ENCODE peak calls at places on chromosome 1, in six cellular contexts. One of them, this sample, is unnamed.

GRCh38 chr1:201423655-201424610 is 2.4 kb upstream of the TNNI1 start:
- DNase-seq in pancreas: no peak
- DNase-seq in effector memory CD4-positive, alpha-beta T cell: no peak
- DNase-seq in mammary epithelial cell: no peak
- DNase-seq in naive thymus-derived CD4-positive, alpha-beta T cell: no peak
- DNase-seq in psoas muscle: no peak
- DNase-seq in this sample: no peak

GRCh38 chr1:111730706-111731105 is 8.5 kb downstream of the INKA2 start:
- DNase-seq in pancreas: no peak
- DNase-seq in effector memory CD4-positive, alpha-beta T cell: no peak
- DNase-seq in mammary epithelial cell: no peak
- DNase-seq in naive thymus-derived CD4-positive, alpha-beta T cell: no peak
- DNase-seq in psoas muscle: no peak
- DNase-seq in this sample: no peak

GRCh38 chr1:227766015-227766634 is 30.9 kb downstream of the SNAP47 start:
- DNase-seq in pancreas: peak; percentile 79
- DNase-seq in effector memory CD4-positive, alpha-beta T cell: peak; percentile 57
- DNase-seq in mammary epithelial cell: peak; percentile 39
- DNase-seq in naive thymus-derived CD4-positive, alpha-beta T cell: peak; percentile 66
- DNase-seq in psoas muscle: no peak
- DNase-seq in this sample: peak; percentile 79

GRCh38 chr1:9456833-9457232 is 82.4 kb upstream of the SLC25A33 start:
- DNase-seq in pancreas: no peak
- DNase-seq in effector memory CD4-positive, alpha-beta T cell: no peak
- DNase-seq in mammary epithelial cell: no peak
- DNase-seq in naive thymus-derived CD4-positive, alpha-beta T cell: no peak
- DNase-seq in psoas muscle: no peak
- DNase-seq in this sample: no peak

GRCh38 chr1:162908780-162909179 is 47.8 kb upstream of the CCDC190 start:
- DNase-seq in pancreas: no peak
- DNase-seq in effector memory CD4-positive, alpha-beta T cell: no peak
- DNase-seq in mammary epithelial cell: peak; percentile 88
- DNase-seq in naive thymus-derived CD4-positive, alpha-beta T cell: no peak
- DNase-seq in psoas muscle: no peak
- DNase-seq in this sample: no peak

GRCh38 chr1:24415334-24415909 is at the start of gene NIPAL3:
- DNase-seq in pancreas: peak; percentile 99
- DNase-seq in effector memory CD4-positive, alpha-beta T cell: peak; percentile 97
- DNase-seq in mammary epithelial cell: peak; percentile 100
- DNase-seq in naive thymus-derived CD4-positive, alpha-beta T cell: peak; percentile 96
- DNase-seq in psoas muscle: peak; percentile 98
- DNase-seq in this sample: peak; percentile 97

GRCh38 chr1:34924759-34925555 is 4.5 kb downstream of the DLGAP3 start:
- DNase-seq in pancreas: peak; percentile 85
- DNase-seq in effector memory CD4-positive, alpha-beta T cell: peak; percentile 9
- DNase-seq in mammary epithelial cell: peak; percentile 45
- DNase-seq in naive thymus-derived CD4-positive, alpha-beta T cell: peak; percentile 42
- DNase-seq in psoas muscle: peak; percentile 75
- DNase-seq in this sample: peak; percentile 31

GRCh38 chr1:182185822-182186756 is 124.6 kb upstream of the ZNF648 start:
- DNase-seq in pancreas: no peak
- DNase-seq in effector memory CD4-positive, alpha-beta T cell: no peak
- DNase-seq in mammary epithelial cell: peak; percentile 94
- DNase-seq in naive thymus-derived CD4-positive, alpha-beta T cell: no peak
- DNase-seq in psoas muscle: no peak
- DNase-seq in this sample: no peak

GRCh38 chr1:54328117-54328636 is 78.0 kb downstream of the SSBP3 start:
- DNase-seq in pancreas: no peak
- DNase-seq in effector memory CD4-positive, alpha-beta T cell: no peak
- DNase-seq in mammary epithelial cell: no peak
- DNase-seq in naive thymus-derived CD4-positive, alpha-beta T cell: no peak
- DNase-seq in psoas muscle: no peak
- DNase-seq in this sample: no peak

GRCh38 chr1:27257155-27257554 is 22.7 kb downstream of the WDTC1 start:
- DNase-seq in pancreas: no peak
- DNase-seq in effector memory CD4-positive, alpha-beta T cell: no peak
- DNase-seq in mammary epithelial cell: no peak
- DNase-seq in naive thymus-derived CD4-positive, alpha-beta T cell: no peak
- DNase-seq in psoas muscle: no peak
- DNase-seq in this sample: no peak

GRCh38 chr1:155082941-155083541 is 4.4 kb downstream of the EFNA3 start:
- DNase-seq in pancreas: peak; percentile 74
- DNase-seq in effector memory CD4-positive, alpha-beta T cell: no peak
- DNase-seq in mammary epithelial cell: no peak
- DNase-seq in naive thymus-derived CD4-positive, alpha-beta T cell: no peak
- DNase-seq in psoas muscle: no peak
- DNase-seq in this sample: no peak

GRCh38 chr1:103341377-103341880 is 184.1 kb upstream of the RNPC3 start:
- DNase-seq in pancreas: no peak
- DNase-seq in effector memory CD4-positive, alpha-beta T cell: no peak
- DNase-seq in mammary epithelial cell: no peak
- DNase-seq in naive thymus-derived CD4-positive, alpha-beta T cell: no peak
- DNase-seq in psoas muscle: no peak
- DNase-seq in this sample: no peak

GRCh38 chr1:10730985-10731384 is 65.5 kb downstream of the CASZ1 start:
- DNase-seq in pancreas: no peak
- DNase-seq in effector memory CD4-positive, alpha-beta T cell: no peak
- DNase-seq in mammary epithelial cell: peak; percentile 86
- DNase-seq in naive thymus-derived CD4-positive, alpha-beta T cell: no peak
- DNase-seq in psoas muscle: no peak
- DNase-seq in this sample: no peak

GRCh38 chr1:228285661-228286504 is 78.0 kb downstream of the OBSCN start:
- DNase-seq in pancreas: peak; percentile 49
- DNase-seq in effector memory CD4-positive, alpha-beta T cell: no peak
- DNase-seq in mammary epithelial cell: no peak
- DNase-seq in naive thymus-derived CD4-positive, alpha-beta T cell: no peak
- DNase-seq in psoas muscle: peak; percentile 56
- DNase-seq in this sample: no peak

GRCh38 chr1:19460535-19461351 is 24.6 kb downstream of the CAPZB start:
- DNase-seq in pancreas: no peak
- DNase-seq in effector memory CD4-positive, alpha-beta T cell: no peak
- DNase-seq in mammary epithelial cell: no peak
- DNase-seq in naive thymus-derived CD4-positive, alpha-beta T cell: no peak
- DNase-seq in psoas muscle: no peak
- DNase-seq in this sample: no peak
- H3K4me1 ChIP-seq in pancreas: peaks cover 5% of the 10 kb centered on the region
- H3K4me1 ChIP-seq in effector memory CD4-positive, alpha-beta T cell: peaks cover 91% of the 10 kb centered on the region
- H3K4me1 ChIP-seq in mammary epithelial cell: peaks cover 5% of the 10 kb centered on the region
- H3K4me1 ChIP-seq in naive thymus-derived CD4-positive, alpha-beta T cell: peaks cover 91% of the 10 kb centered on the region
- H3K4me1 ChIP-seq in psoas muscle: peaks cover 75% of the 10 kb centered on the region
- H3K4me1 ChIP-seq in this sample: peaks cover 100% of the 10 kb centered on the region

GRCh38 chr1:212364985-212365384 is 49.7 kb downstream of the PACC1 start:
- DNase-seq in pancreas: no peak
- DNase-seq in effector memory CD4-positive, alpha-beta T cell: no peak
- DNase-seq in mammary epithelial cell: no peak
- DNase-seq in naive thymus-derived CD4-positive, alpha-beta T cell: no peak
- DNase-seq in psoas muscle: no peak
- DNase-seq in this sample: no peak
- H3K36me3 ChIP-seq in pancreas: peaks cover 6% of the 10 kb centered on the region
- H3K36me3 ChIP-seq in effector memory CD4-positive, alpha-beta T cell: peaks cover 27% of the 10 kb centered on the region
- H3K36me3 ChIP-seq in mammary epithelial cell: peaks cover 6% of the 10 kb centered on the region
- H3K36me3 ChIP-seq in naive thymus-derived CD4-positive, alpha-beta T cell: peaks cover 5% of the 10 kb centered on the region
- H3K36me3 ChIP-seq in psoas muscle: peaks cover 3% of the 10 kb centered on the region
- H3K36me3 ChIP-seq in this sample: peaks cover 13% of the 10 kb centered on the region

DNA sequence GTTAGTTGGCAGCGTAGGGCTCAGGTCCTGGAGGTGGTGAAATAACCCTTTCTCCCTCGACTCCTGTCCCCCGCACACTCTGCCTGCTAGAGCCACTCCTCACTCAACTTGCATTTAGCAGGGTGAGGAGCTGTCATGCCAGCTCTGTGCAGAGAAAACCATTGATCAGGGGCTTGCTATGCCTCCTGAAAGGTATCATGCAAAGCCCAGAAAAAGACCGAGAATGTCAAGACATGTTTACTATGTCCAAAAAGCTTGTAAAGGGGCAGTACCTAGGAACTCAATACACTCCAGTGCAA is 18.0 kb downstream of the ALDH4A1 start:
- DNase-seq in pancreas: no peak
- DNase-seq in effector memory CD4-positive, alpha-beta T cell: no peak
- DNase-seq in mammary epithelial cell: no peak
- DNase-seq in naive thymus-derived CD4-positive, alpha-beta T cell: peak; percentile 15
- DNase-seq in psoas muscle: no peak
- DNase-seq in this sample: no peak
- H3K4me1 ChIP-seq in pancreas: no peaks in the 10 kb centered on the region
- H3K4me1 ChIP-seq in effector memory CD4-positive, alpha-beta T cell: no peaks in the 10 kb centered on the region
- H3K4me1 ChIP-seq in mammary epithelial cell: peaks cover 29% of the 10 kb centered on the region
- H3K4me1 ChIP-seq in naive thymus-derived CD4-positive, alpha-beta T cell: no peaks in the 10 kb centered on the region
- H3K4me1 ChIP-seq in psoas muscle: peaks cover 33% of the 10 kb centered on the region
- H3K4me1 ChIP-seq in this sample: no peaks in the 10 kb centered on the region

GRCh38 chr1:226732856-226733291 is 6.2 kb downstream of the ITPKB start:
- DNase-seq in pancreas: no peak
- DNase-seq in effector memory CD4-positive, alpha-beta T cell: no peak
- DNase-seq in mammary epithelial cell: no peak
- DNase-seq in naive thymus-derived CD4-positive, alpha-beta T cell: no peak
- DNase-seq in psoas muscle: no peak
- DNase-seq in this sample: no peak
- H3K36me3 ChIP-seq in pancreas: no peaks in the 10 kb centered on the region
- H3K36me3 ChIP-seq in effector memory CD4-positive, alpha-beta T cell: peaks cover 47% of the 10 kb centered on the region
- H3K36me3 ChIP-seq in mammary epithelial cell: peaks cover 2% of the 10 kb centered on the region
- H3K36me3 ChIP-seq in naive thymus-derived CD4-positive, alpha-beta T cell: peaks cover 39% of the 10 kb centered on the region
- H3K36me3 ChIP-seq in psoas muscle: no peaks in the 10 kb centered on the region
- H3K36me3 ChIP-seq in this sample: peaks cover 30% of the 10 kb centered on the region

GRCh38 chr1:235844776-235845175 is 21.9 kb downstream of the LYST start:
- DNase-seq in pancreas: no peak
- DNase-seq in effector memory CD4-positive, alpha-beta T cell: no peak
- DNase-seq in mammary epithelial cell: no peak
- DNase-seq in naive thymus-derived CD4-positive, alpha-beta T cell: no peak
- DNase-seq in psoas muscle: no peak
- DNase-seq in this sample: no peak

GRCh38 chr1:235838021-235838420 is 28.7 kb downstream of the LYST start:
- DNase-seq in pancreas: no peak
- DNase-seq in effector memory CD4-positive, alpha-beta T cell: no peak
- DNase-seq in mammary epithelial cell: no peak
- DNase-seq in naive thymus-derived CD4-positive, alpha-beta T cell: no peak
- DNase-seq in psoas muscle: no peak
- DNase-seq in this sample: no peak

GRCh38 chr1:235843458-235843857 is 23.2 kb downstream of the LYST start:
- DNase-seq in pancreas: no peak
- DNase-seq in effector memory CD4-positive, alpha-beta T cell: no peak
- DNase-seq in mammary epithelial cell: peak; percentile 41
- DNase-seq in naive thymus-derived CD4-positive, alpha-beta T cell: peak; percentile 28
- DNase-seq in psoas muscle: no peak
- DNase-seq in this sample: no peak

DNA sequence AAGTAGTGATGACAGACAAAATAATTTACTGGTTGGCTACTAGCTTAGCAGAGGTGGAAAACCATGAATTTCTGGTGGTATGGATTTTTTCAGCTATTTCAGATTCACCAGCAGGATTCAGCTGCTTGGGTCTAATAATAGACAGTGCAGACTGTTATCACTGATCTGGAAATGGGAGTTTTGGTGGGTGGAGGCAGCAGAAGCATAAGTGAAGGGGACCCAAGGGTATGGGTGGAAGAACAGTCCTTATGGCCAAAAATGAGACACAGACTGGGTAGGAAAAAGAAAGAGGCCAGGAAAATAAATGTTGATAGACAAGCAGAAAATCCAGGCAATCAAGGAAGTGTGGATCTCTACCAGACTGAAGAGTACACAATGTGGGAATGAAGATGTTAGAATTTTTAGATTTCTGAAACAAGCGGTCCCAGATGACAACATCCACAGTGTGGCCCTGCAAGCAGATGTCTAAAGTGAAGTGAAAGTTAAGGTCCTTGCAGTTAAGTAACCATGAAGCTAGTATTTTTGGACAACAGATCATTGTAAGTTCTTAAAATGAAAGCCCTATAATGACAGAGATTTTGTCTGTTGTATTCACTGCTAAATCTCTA is 24.7 kb downstream of the LYST start:
- DNase-seq in pancreas: no peak
- DNase-seq in effector memory CD4-positive, alpha-beta T cell: no peak
- DNase-seq in mammary epithelial cell: no peak
- DNase-seq in naive thymus-derived CD4-positive, alpha-beta T cell: no peak
- DNase-seq in psoas muscle: no peak
- DNase-seq in this sample: no peak
- H3K4me1 ChIP-seq in pancreas: no peaks in the 10 kb centered on the region
- H3K4me1 ChIP-seq in effector memory CD4-positive, alpha-beta T cell: no peaks in the 10 kb centered on the region
- H3K4me1 ChIP-seq in mammary epithelial cell: no peaks in the 10 kb centered on the region
- H3K4me1 ChIP-seq in naive thymus-derived CD4-positive, alpha-beta T cell: peaks cover 5% of the 10 kb centered on the region
- H3K4me1 ChIP-seq in psoas muscle: peaks cover 14% of the 10 kb centered on the region
- H3K4me1 ChIP-seq in this sample: peaks cover 10% of the 10 kb centered on the region

DNA sequence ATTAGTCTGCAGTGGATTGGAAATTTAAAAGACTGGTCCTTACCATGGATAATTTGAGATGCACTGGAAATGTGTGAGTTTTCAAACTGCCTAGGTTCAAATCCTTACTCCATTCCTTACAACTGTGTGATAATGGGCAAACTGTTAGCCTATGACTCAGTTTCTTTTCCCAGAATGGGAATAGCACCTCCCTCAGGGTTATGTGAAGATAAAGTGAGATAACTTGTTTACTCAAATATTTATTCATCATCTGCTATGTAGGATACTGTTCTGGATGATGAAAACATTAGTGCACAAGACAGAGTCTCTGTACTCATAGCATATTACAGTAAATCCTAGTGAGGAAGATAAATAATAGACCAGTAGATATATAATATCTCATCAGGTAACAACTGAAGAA is 28.6 kb downstream of the LRIG2 start:
- DNase-seq in pancreas: no peak
- DNase-seq in effector memory CD4-positive, alpha-beta T cell: no peak
- DNase-seq in mammary epithelial cell: peak; percentile 17
- DNase-seq in naive thymus-derived CD4-positive, alpha-beta T cell: no peak
- DNase-seq in psoas muscle: no peak
- DNase-seq in this sample: no peak
- H3K36me3 ChIP-seq in pancreas: peaks cover 64% of the 10 kb centered on the region
- H3K36me3 ChIP-seq in effector memory CD4-positive, alpha-beta T cell: peaks cover 79% of the 10 kb centered on the region
- H3K36me3 ChIP-seq in mammary epithelial cell: peaks cover 52% of the 10 kb centered on the region
- H3K36me3 ChIP-seq in naive thymus-derived CD4-positive, alpha-beta T cell: peaks cover 8% of the 10 kb centered on the region
- H3K36me3 ChIP-seq in psoas muscle: peaks cover 12% of the 10 kb centered on the region
- H3K36me3 ChIP-seq in this sample: peaks cover 47% of the 10 kb centered on the region

DNA sequence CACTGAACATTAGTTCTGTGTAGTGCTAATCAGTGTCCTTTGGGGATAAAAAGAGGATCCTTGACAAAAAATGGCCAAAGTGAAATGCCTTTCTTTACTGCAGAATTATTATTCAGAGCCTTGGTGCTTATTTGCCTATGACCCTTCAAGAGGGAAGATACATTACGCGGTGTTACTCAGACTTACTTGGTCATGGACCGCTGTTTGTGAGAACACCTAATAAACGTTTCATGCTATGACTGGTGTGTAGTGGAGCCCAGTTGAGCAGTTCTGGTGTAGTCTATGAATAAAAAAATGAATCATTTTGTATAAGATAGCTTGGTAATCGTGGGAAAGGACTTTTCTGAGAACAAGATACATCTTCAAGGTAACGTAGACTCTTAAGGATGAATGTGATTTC is 8.3 kb downstream of the NFYC start:
- DNase-seq in pancreas: no peak
- DNase-seq in effector memory CD4-positive, alpha-beta T cell: no peak
- DNase-seq in mammary epithelial cell: no peak
- DNase-seq in naive thymus-derived CD4-positive, alpha-beta T cell: no peak
- DNase-seq in psoas muscle: no peak
- DNase-seq in this sample: no peak
- H3K4me1 ChIP-seq in pancreas: peaks cover 16% of the 10 kb centered on the region
- H3K4me1 ChIP-seq in effector memory CD4-positive, alpha-beta T cell: peaks cover 3% of the 10 kb centered on the region
- H3K4me1 ChIP-seq in mammary epithelial cell: peaks cover 18% of the 10 kb centered on the region
- H3K4me1 ChIP-seq in naive thymus-derived CD4-positive, alpha-beta T cell: peaks cover under 1% of the 10 kb centered on the region
- H3K4me1 ChIP-seq in psoas muscle: peaks cover 35% of the 10 kb centered on the region
- H3K4me1 ChIP-seq in this sample: peaks cover 60% of the 10 kb centered on the region